ENCODE peak calls at places on chromosomes 11 and 22, in five cellular contexts. G, S, A, L and H are unnamed samples.

GRCh38 chr22:27113211-27114030 is 456.0 kb downstream of the MIAT start:
- DNase-seq in A (peak; percentile 42), L (no peak), G (no peak), S (no peak), H (no peak)

GRCh38 chr22:48921411-48921903 is 906.2 kb downstream of the BRD1 start:
- DNase-seq in G (no peak), L (no peak), A (no peak), S (no peak), H (no peak)

GRCh38 chr11:120869516-120870011 is 154.3 kb upstream of the TBCEL start:
- DNase-seq in A (no peak), L (no peak), G (no peak), S (no peak), H (no peak)

GRCh38 chr22:16603448-16603768 is 10.8 kb upstream of the CCT8L2 start:
- DNase-seq in L (no peak), S (no peak), A (no peak), G (no peak), H (no peak)

GRCh38 chr11:113856966-113857759 is 18.2 kb downstream of the USP28 start:
- DNase-seq in L (no peak), G (no peak), S (no peak), A (no peak), H (no peak)

GRCh38 chr11:64007160-64007628 is 21.0 kb downstream of the OTUB1 start:
- DNase-seq in L (no peak), S (no peak), G (no peak), A (no peak), H (no peak)

GRCh38 chr11:11532574-11532973 is 89.2 kb downstream of the GALNT18 start:
- DNase-seq in S (no peak), A (no peak), G (no peak), L (no peak), H (no peak)

GRCh38 chr22:37243402-37244113 is 511 bp downstream of the RAC2 start:
- DNase-seq in A (no peak), L (no peak), G (no peak), S (peak; percentile 66), H (no peak)

GRCh38 chr11:64331569-64332371 is 8.2 kb upstream of the CCDC88B start:
- DNase-seq in S (peak; percentile 82), G (peak; percentile 49), L (no peak), A (peak; percentile 96), H (peak; percentile 49)

DNA sequence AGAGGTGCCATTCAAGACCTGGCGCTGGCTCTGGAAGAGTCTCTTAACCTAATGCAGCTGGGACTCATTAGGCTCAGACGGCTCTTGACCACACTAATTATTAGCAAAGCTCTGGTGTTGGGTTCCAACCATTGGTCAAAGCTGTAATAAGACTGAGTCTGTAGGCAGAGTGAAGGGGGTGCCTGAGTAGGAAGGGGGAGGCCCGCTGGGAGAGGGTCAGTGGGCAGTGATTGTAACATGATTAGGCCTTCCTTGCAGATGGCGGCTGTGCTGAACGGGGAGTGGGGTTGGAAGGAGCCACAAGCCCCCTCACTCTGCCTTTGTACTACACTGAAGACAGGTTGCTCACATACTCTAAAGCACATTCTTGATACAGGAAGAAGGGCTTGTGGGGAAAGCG is 5.2 kb downstream of the SRPRA start:
- DNase-seq in L (no peak), A (no peak), G (no peak), S (no peak), H (no peak)
- H3K36me3 ChIP-seq in L (peaks cover 38% of the 10 kb centered on the region), A (peaks cover 14% of the 10 kb centered on the region), G (peaks cover 19% of the 10 kb centered on the region), S (peaks cover 69% of the 10 kb centered on the region), H (peaks cover 69% of the 10 kb centered on the region)

GRCh38 chr11:71481101-71481960 is 28.3 kb downstream of the NADSYN1 start:
- DNase-seq in S (no peak), L (no peak), G (no peak), A (no peak), H (no peak)
- H3K36me3 ChIP-seq in S (peaks cover 97% of the 10 kb centered on the region), L (peaks cover 28% of the 10 kb centered on the region), G (peaks cover 20% of the 10 kb centered on the region), A (peaks cover 16% of the 10 kb centered on the region), H (no peaks in the 10 kb centered on the region)

DNA sequence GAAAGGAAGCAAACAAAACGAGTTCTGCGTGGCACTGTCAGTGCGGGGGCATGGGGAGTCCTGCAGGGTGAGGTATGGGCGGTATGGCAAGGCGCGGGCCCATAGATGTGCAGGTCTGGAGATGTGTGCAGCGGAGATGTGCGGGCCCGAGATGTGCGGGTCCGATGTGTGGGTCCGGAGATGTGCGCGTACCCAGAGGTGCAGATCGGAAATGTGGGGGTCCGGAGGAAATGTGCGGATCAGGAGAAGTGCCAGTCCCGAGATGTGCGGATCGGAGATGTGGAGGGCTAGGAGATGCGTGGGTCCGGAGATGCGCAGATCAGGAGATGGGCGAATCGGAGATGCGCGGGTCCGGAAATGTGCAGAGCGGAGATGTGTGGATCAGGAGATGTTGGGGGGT is 35.9 kb downstream of the CDPF1 start:
- DNase-seq in S (no peak), L (no peak), G (no peak), A (no peak), H (no peak)
- H3K36me3 ChIP-seq in S (peaks cover 25% of the 10 kb centered on the region), L (no peaks in the 10 kb centered on the region), G (no peaks in the 10 kb centered on the region), A (peaks cover 8% of the 10 kb centered on the region), H (peaks cover 4% of the 10 kb centered on the region)

DNA sequence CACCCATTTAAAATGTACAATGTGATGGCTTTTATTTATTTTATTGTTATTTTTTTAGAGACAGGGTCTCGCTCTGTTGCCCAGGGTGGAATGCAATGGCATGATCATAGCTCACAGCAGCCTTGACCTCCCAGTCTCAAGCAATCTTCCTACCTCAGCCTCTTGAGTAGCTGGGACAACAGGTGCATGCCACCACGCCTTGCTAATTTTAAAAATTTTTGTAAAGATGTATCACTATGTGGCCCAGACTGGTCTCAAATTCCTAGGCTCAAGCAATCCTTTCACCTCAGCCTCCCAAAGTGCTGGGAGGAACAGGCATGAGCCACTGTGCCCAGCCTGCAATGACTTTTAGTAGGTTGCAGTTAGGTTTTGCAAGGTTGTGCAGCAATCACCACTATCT is 14.3 kb downstream of the CLDN5 start:
- DNase-seq in A (no peak), S (no peak), L (no peak), G (no peak), H (no peak)
- H3K36me3 ChIP-seq in A (no peaks in the 10 kb centered on the region), S (no peaks in the 10 kb centered on the region), L (peaks cover 16% of the 10 kb centered on the region), G (no peaks in the 10 kb centered on the region), H (peaks cover 66% of the 10 kb centered on the region)

GRCh38 chr22:23094260-23094659 is 23.9 kb downstream of the GNAZ start:
- DNase-seq in L (no peak), S (no peak), A (no peak), G (no peak), H (no peak)
- H3K36me3 ChIP-seq in L (no peaks in the 10 kb centered on the region), S (no peaks in the 10 kb centered on the region), A (no peaks in the 10 kb centered on the region), G (no peaks in the 10 kb centered on the region), H (no peaks in the 10 kb centered on the region)